ENCODE peak calls at places on chromosomes 16 and 17, in eight cellular contexts. One of them, this sample, is unnamed.

GRCh38 chr17:76191891-76192290 is 48.4 kb downstream of the RNF157 start:
- DNase-seq in esophagus muscularis mucosa: no peak
- DNase-seq in thyroid gland: no peak
- DNase-seq in upper lobe of left lung: no peak
- DNase-seq in breast epithelium: no peak
- DNase-seq in ovary: no peak
- DNase-seq in heart left ventricle: no peak
- DNase-seq in HCT116: no peak
- DNase-seq in this sample: no peak

GRCh38 chr17:49191407-49191916 is 18.9 kb downstream of the GNGT2 start:
- DNase-seq in esophagus muscularis mucosa: no peak
- DNase-seq in thyroid gland: no peak
- DNase-seq in upper lobe of left lung: no peak
- DNase-seq in breast epithelium: no peak
- DNase-seq in ovary: no peak
- DNase-seq in heart left ventricle: no peak
- DNase-seq in HCT116: no peak
- DNase-seq in this sample: no peak

GRCh38 chr17:48246623-48247022 is 139.1 kb downstream of the SNX11 start:
- DNase-seq in esophagus muscularis mucosa: no peak
- DNase-seq in thyroid gland: no peak
- DNase-seq in upper lobe of left lung: no peak
- DNase-seq in breast epithelium: no peak
- DNase-seq in ovary: no peak
- DNase-seq in heart left ventricle: no peak
- DNase-seq in HCT116: no peak
- DNase-seq in this sample: no peak

GRCh38 chr17:48215583-48216139 is 108.1 kb downstream of the SNX11 start:
- DNase-seq in esophagus muscularis mucosa: no peak
- DNase-seq in thyroid gland: no peak
- DNase-seq in upper lobe of left lung: no peak
- DNase-seq in breast epithelium: no peak
- DNase-seq in ovary: no peak
- DNase-seq in heart left ventricle: no peak
- DNase-seq in HCT116: peak; percentile 71
- DNase-seq in this sample: peak; percentile 21

GRCh38 chr17:78027121-78027520 is 68.6 kb downstream of the TNRC6C start:
- DNase-seq in esophagus muscularis mucosa: no peak
- DNase-seq in thyroid gland: no peak
- DNase-seq in upper lobe of left lung: no peak
- DNase-seq in breast epithelium: no peak
- DNase-seq in ovary: no peak
- DNase-seq in heart left ventricle: no peak
- DNase-seq in HCT116: no peak
- DNase-seq in this sample: no peak

GRCh38 chr17:79338589-79338988 is 264.0 kb downstream of the ENGASE start:
- DNase-seq in esophagus muscularis mucosa: no peak
- DNase-seq in thyroid gland: peak; percentile 35
- DNase-seq in upper lobe of left lung: no peak
- DNase-seq in breast epithelium: no peak
- DNase-seq in ovary: no peak
- DNase-seq in heart left ventricle: no peak
- DNase-seq in HCT116: no peak
- DNase-seq in this sample: no peak

GRCh38 chr17:44444735-44445105 is 55.3 kb upstream of the ITGA2B start:
- DNase-seq in esophagus muscularis mucosa: no peak
- DNase-seq in thyroid gland: no peak
- DNase-seq in upper lobe of left lung: no peak
- DNase-seq in breast epithelium: no peak
- DNase-seq in ovary: no peak
- DNase-seq in heart left ventricle: no peak
- DNase-seq in HCT116: no peak
- DNase-seq in this sample: no peak

GRCh38 chr17:57459286-57459915 is 203.1 kb downstream of the MSI2 start:
- DNase-seq in esophagus muscularis mucosa: no peak
- DNase-seq in thyroid gland: no peak
- DNase-seq in upper lobe of left lung: no peak
- DNase-seq in breast epithelium: no peak
- DNase-seq in ovary: no peak
- DNase-seq in heart left ventricle: no peak
- DNase-seq in HCT116: peak; percentile 78
- DNase-seq in this sample: no peak

GRCh38 chr17:67289174-67289876 is 44.3 kb upstream of the HELZ start:
- DNase-seq in esophagus muscularis mucosa: peak; percentile 92
- DNase-seq in thyroid gland: peak; percentile 79
- DNase-seq in upper lobe of left lung: peak; percentile 41
- DNase-seq in breast epithelium: peak; percentile 50
- DNase-seq in ovary: peak; percentile 89
- DNase-seq in heart left ventricle: peak; percentile 80
- DNase-seq in HCT116: no peak
- DNase-seq in this sample: peak; percentile 81

GRCh38 chr17:74113326-74113725 is 90.2 kb upstream of the RPL38 start:
- DNase-seq in esophagus muscularis mucosa: no peak
- DNase-seq in thyroid gland: no peak
- DNase-seq in upper lobe of left lung: no peak
- DNase-seq in breast epithelium: no peak
- DNase-seq in ovary: no peak
- DNase-seq in heart left ventricle: no peak
- DNase-seq in HCT116: no peak
- DNase-seq in this sample: no peak

GRCh38 chr17:40778466-40778865 is 3.9 kb downstream of the KRT27 start:
- DNase-seq in esophagus muscularis mucosa: no peak
- DNase-seq in thyroid gland: no peak
- DNase-seq in upper lobe of left lung: no peak
- DNase-seq in breast epithelium: no peak
- DNase-seq in ovary: no peak
- DNase-seq in heart left ventricle: no peak
- DNase-seq in HCT116: no peak
- DNase-seq in this sample: no peak

GRCh38 chr17:5501725-5502124 is 15.4 kb downstream of the MIS12 start:
- DNase-seq in esophagus muscularis mucosa: no peak
- DNase-seq in thyroid gland: no peak
- DNase-seq in upper lobe of left lung: peak; percentile 18
- DNase-seq in breast epithelium: no peak
- DNase-seq in ovary: no peak
- DNase-seq in heart left ventricle: no peak
- DNase-seq in HCT116: no peak
- DNase-seq in this sample: no peak

GRCh38 chr17:5500804-5501391 is 14.5 kb downstream of the MIS12 start:
- DNase-seq in esophagus muscularis mucosa: no peak
- DNase-seq in thyroid gland: peak; percentile 83
- DNase-seq in upper lobe of left lung: peak; percentile 41
- DNase-seq in breast epithelium: peak; percentile 56
- DNase-seq in ovary: peak; percentile 94
- DNase-seq in heart left ventricle: peak; percentile 80
- DNase-seq in HCT116: no peak
- DNase-seq in this sample: peak; percentile 75

GRCh38 chr17:5502552-5502951 is 16.2 kb downstream of the MIS12 start:
- DNase-seq in esophagus muscularis mucosa: no peak
- DNase-seq in thyroid gland: no peak
- DNase-seq in upper lobe of left lung: no peak
- DNase-seq in breast epithelium: no peak
- DNase-seq in ovary: no peak
- DNase-seq in heart left ventricle: no peak
- DNase-seq in HCT116: no peak
- DNase-seq in this sample: no peak

GRCh38 chr17:5499790-5500189 is 13.4 kb downstream of the MIS12 start:
- DNase-seq in esophagus muscularis mucosa: no peak
- DNase-seq in thyroid gland: no peak
- DNase-seq in upper lobe of left lung: peak; percentile 17
- DNase-seq in breast epithelium: no peak
- DNase-seq in ovary: peak; percentile 44
- DNase-seq in heart left ventricle: no peak
- DNase-seq in HCT116: no peak
- DNase-seq in this sample: no peak

DNA sequence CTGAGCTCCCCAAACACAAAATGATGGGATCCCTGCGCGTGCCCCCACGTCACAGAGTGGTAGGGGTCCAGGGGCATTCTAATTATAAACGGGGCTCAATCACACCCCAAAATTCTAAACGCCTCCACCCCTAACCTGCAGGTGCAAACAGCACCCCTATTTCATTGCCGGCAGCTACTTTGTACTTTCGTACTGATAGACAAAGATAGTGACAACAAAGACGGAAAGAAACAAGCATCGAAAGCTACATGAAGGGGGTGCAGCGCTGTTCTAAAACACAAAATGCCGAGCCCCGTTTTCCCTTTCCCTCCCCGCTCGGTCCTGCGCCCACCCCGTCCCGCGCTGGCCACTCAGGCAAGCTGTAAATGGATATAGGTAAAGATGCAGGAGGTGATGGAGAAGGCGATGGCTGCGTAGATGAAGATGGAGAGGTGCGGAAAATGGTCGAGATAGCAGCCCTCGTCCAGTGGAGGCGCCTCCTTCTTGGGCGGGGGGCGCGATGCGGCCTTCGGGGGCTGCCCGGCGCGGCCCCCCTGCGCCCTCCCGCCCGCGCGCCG is 14.0 kb downstream of the MIS12 start:
- DNase-seq in esophagus muscularis mucosa: no peak
- DNase-seq in thyroid gland: no peak
- DNase-seq in upper lobe of left lung: peak; percentile 6
- DNase-seq in breast epithelium: no peak
- DNase-seq in ovary: no peak
- DNase-seq in heart left ventricle: no peak
- DNase-seq in HCT116: no peak
- DNase-seq in this sample: no peak
- H3K4me3 ChIP-seq in esophagus muscularis mucosa: peak overlapping the region; percentile 63
- H3K4me3 ChIP-seq in thyroid gland: no peak overlapping the region
- H3K4me3 ChIP-seq in upper lobe of left lung: peak overlapping the region; percentile 56
- H3K4me3 ChIP-seq in breast epithelium: peak overlapping the region; percentile 70
- H3K4me3 ChIP-seq in ovary: peak overlapping the region; percentile 59
- H3K4me3 ChIP-seq in heart left ventricle: peak overlapping the region; percentile 44
- H3K4me3 ChIP-seq in HCT116: no peak overlapping the region
- H3K4me3 ChIP-seq in this sample: no peak overlapping the region

GRCh38 chr17:70059076-70059475 is 15.9 kb upstream of the KCNJ16 start:
- DNase-seq in esophagus muscularis mucosa: no peak
- DNase-seq in thyroid gland: no peak
- DNase-seq in upper lobe of left lung: no peak
- DNase-seq in breast epithelium: no peak
- DNase-seq in ovary: no peak
- DNase-seq in heart left ventricle: no peak
- DNase-seq in HCT116: no peak
- DNase-seq in this sample: no peak
- TF ChIP-seq POLR2A in esophagus muscularis mucosa: no peak
- TF ChIP-seq POLR2A in thyroid gland: no peak
- TF ChIP-seq POLR2A in upper lobe of left lung: no peak
- TF ChIP-seq POLR2A in breast epithelium: no peak
- TF ChIP-seq POLR2A in ovary: no peak
- TF ChIP-seq POLR2A in heart left ventricle: no peak
- TF ChIP-seq POLR2A in HCT116: no peak
- TF ChIP-seq POLR2A in this sample: no peak

GRCh38 chr16:86568677-86569623 is 2.3 kb downstream of the FOXC2 start:
- DNase-seq in esophagus muscularis mucosa: no peak
- DNase-seq in thyroid gland: no peak
- DNase-seq in upper lobe of left lung: no peak
- DNase-seq in breast epithelium: no peak
- DNase-seq in ovary: no peak
- DNase-seq in heart left ventricle: no peak
- DNase-seq in HCT116: no peak
- DNase-seq in this sample: no peak
- H3K4me3 ChIP-seq in esophagus muscularis mucosa: peak overlapping the region; percentile 44
- H3K4me3 ChIP-seq in thyroid gland: no peak overlapping the region
- H3K4me3 ChIP-seq in upper lobe of left lung: peak overlapping the region; percentile 25
- H3K4me3 ChIP-seq in breast epithelium: peak overlapping the region; percentile 47
- H3K4me3 ChIP-seq in ovary: no peak overlapping the region
- H3K4me3 ChIP-seq in heart left ventricle: peak overlapping the region; percentile 48
- H3K4me3 ChIP-seq in HCT116: no peak overlapping the region
- H3K4me3 ChIP-seq in this sample: no peak overlapping the region

DNA sequence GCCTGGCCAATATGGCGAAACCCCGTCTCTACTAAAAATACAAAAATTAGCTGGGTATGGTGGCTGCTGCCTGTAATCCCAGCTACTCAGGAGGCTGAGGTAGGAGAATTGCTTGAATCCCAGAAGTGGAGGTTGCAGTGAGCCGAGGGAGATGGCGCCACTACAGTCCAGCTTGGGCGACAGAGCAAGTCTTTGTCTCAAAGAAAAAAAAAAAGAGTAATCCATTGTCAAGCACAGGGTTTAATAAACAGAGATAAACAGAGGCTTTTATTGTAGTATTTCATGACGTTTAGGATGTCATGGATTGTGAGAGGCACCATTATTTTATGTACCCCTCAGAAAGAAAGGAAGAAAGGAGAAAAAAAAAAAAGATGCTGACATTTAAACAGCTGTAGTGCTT is 75.2 kb upstream of the RNU2-1 start:
- DNase-seq in esophagus muscularis mucosa: no peak
- DNase-seq in thyroid gland: no peak
- DNase-seq in upper lobe of left lung: no peak
- DNase-seq in breast epithelium: no peak
- DNase-seq in ovary: no peak
- DNase-seq in heart left ventricle: no peak
- DNase-seq in HCT116: no peak
- DNase-seq in this sample: peak; percentile 2
- TF ChIP-seq POLR2A in esophagus muscularis mucosa: no peak
- TF ChIP-seq POLR2A in thyroid gland: no peak
- TF ChIP-seq POLR2A in upper lobe of left lung: no peak
- TF ChIP-seq POLR2A in breast epithelium: no peak
- TF ChIP-seq POLR2A in ovary: no peak
- TF ChIP-seq POLR2A in heart left ventricle: no peak
- TF ChIP-seq POLR2A in HCT116: no peak
- TF ChIP-seq POLR2A in this sample: no peak

DNA sequence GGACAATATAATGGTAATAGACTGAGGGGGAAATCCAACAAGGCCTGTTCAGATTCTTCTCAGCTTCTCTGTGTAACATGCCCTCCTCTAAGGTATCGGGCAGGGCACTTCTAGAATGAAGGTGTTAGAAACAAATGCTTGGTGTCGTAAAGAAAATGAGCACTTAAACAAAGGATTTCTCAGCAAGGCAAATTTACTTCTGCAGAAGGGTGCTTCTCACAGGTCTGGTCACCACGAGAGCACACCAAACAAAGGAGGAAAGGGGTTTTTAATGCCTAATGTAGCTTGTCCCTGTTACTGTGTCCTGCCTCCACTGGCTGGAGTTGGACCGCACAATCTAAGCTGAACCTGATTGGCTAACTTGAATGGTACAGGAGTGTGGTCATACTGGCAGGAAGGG is 642.6 kb upstream of the CDH8 start:
- DNase-seq in esophagus muscularis mucosa: no peak
- DNase-seq in thyroid gland: no peak
- DNase-seq in upper lobe of left lung: no peak
- DNase-seq in breast epithelium: no peak
- DNase-seq in ovary: no peak
- DNase-seq in heart left ventricle: no peak
- DNase-seq in HCT116: no peak
- DNase-seq in this sample: no peak
- H3K4me3 ChIP-seq in esophagus muscularis mucosa: no peak overlapping the region
- H3K4me3 ChIP-seq in thyroid gland: no peak overlapping the region
- H3K4me3 ChIP-seq in upper lobe of left lung: no peak overlapping the region
- H3K4me3 ChIP-seq in breast epithelium: no peak overlapping the region
- H3K4me3 ChIP-seq in ovary: no peak overlapping the region
- H3K4me3 ChIP-seq in heart left ventricle: no peak overlapping the region
- H3K4me3 ChIP-seq in HCT116: no peak overlapping the region
- H3K4me3 ChIP-seq in this sample: no peak overlapping the region

DNA sequence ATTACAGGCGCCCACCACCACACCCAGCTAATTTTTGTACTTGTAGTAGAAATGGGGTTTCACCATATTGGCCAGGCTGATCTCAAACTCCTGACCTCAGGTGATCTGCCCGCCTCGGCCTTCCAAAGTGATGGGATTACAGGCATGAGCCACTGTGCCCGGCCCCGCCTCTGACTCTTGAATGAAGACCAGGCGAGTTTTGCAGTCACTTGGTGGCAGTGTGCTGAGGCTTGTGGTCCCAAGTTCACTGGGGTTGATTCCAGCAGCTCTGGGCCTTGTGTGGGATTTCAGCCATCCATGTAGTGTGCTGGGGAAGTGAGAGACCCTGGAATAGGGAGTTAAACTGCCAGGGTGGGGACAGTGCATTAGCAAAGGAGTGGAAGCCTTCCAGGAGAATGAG is 14.3 kb downstream of the PSKH1 start:
- DNase-seq in esophagus muscularis mucosa: no peak
- DNase-seq in thyroid gland: no peak
- DNase-seq in upper lobe of left lung: no peak
- DNase-seq in breast epithelium: no peak
- DNase-seq in ovary: no peak
- DNase-seq in heart left ventricle: no peak
- DNase-seq in HCT116: no peak
- DNase-seq in this sample: no peak
- TF ChIP-seq POLR2A in esophagus muscularis mucosa: no peak
- TF ChIP-seq POLR2A in thyroid gland: no peak
- TF ChIP-seq POLR2A in upper lobe of left lung: no peak
- TF ChIP-seq POLR2A in breast epithelium: no peak
- TF ChIP-seq POLR2A in ovary: no peak
- TF ChIP-seq POLR2A in heart left ventricle: no peak
- TF ChIP-seq POLR2A in HCT116: no peak
- TF ChIP-seq POLR2A in this sample: no peak

This sample was measured in adrenal gland.